ENCODE peak calls at places on chromosome 16, in six cellular contexts. E, R, P, Z, H and D are unnamed samples.

GRCh38 chr16:85829266-85829665 is 29.8 kb downstream of the COX4I1 start:
- DNase-seq in E (no peak), R (no peak), P (no peak), Z (no peak), H (no peak), D (no peak)

GRCh38 chr16:730666-731509 is 4.0 kb downstream of the HAGHL start:
- DNase-seq in E (no peak), R (no peak), P (no peak), Z (no peak), H (no peak), D (no peak)

GRCh38 chr16:24526701-24527470 is 12.5 kb upstream of the RBBP6 start:
- DNase-seq in E (no peak), R (no peak), P (no peak), Z (no peak), H (no peak), D (no peak)

GRCh38 chr16:11669380-11670146 is 1.3 kb downstream of the SNN start:
- DNase-seq in E (no peak), R (no peak), P (no peak), Z (peak), H (no peak), D (no peak)

GRCh38 chr16:66629856-66630255 is 25.4 kb downstream of the CMTM3 start:
- DNase-seq in E (no peak), R (no peak), P (no peak), Z (no peak), H (no peak), D (no peak)

GRCh38 chr16:55513616-55514015 is 4.7 kb downstream of the LPCAT2 start:
- DNase-seq in E (no peak), R (no peak), P (no peak), Z (no peak), H (no peak), D (no peak)

GRCh38 chr16:70162041-70162451 is 11.5 kb upstream of the CLEC18C start:
- DNase-seq in E (no peak), R (peak), P (no peak), Z (no peak), H (no peak), D (peak)

GRCh38 chr16:26078971-26079370 is 387.2 kb downstream of the HS3ST4 start:
- DNase-seq in E (peak), R (no peak), P (no peak), Z (no peak), H (no peak), D (no peak)

GRCh38 chr16:89092013-89092412 is 1.6 kb upstream of the ACSF3 start:
- DNase-seq in E (no peak), R (no peak), P (no peak), Z (no peak), H (no peak), D (no peak)

GRCh38 chr16:50747206-50747956 is 5.5 kb downstream of the CYLD start:
- DNase-seq in E (no peak), R (no peak), P (no peak), Z (no peak), H (no peak), D (no peak)

GRCh38 chr16:52498640-52499039 is 48.3 kb downstream of the TOX3 start:
- DNase-seq in E (peak), R (no peak), P (no peak), Z (no peak), H (no peak), D (no peak)

GRCh38 chr16:23402100-23402499 is 50.9 kb downstream of the COG7 start:
- DNase-seq in E (no peak), R (no peak), P (no peak), Z (no peak), H (no peak), D (no peak)

GRCh38 chr16:14307623-14308356 is 236.7 kb downstream of the MRTFB start:
- DNase-seq in E (no peak), R (no peak), P (no peak), Z (no peak), H (no peak), D (no peak)

GRCh38 chr16:58773870-58774269 is 39.8 kb upstream of the GOT2 start:
- DNase-seq in E (no peak), R (no peak), P (no peak), Z (no peak), H (no peak), D (no peak)

GRCh38 chr16:69223882-69224281 is 36.9 kb downstream of the SNTB2 start:
- DNase-seq in E (no peak), R (no peak), P (no peak), Z (no peak), H (no peak), D (no peak)

GRCh38 chr16:54633943-54634362 is 296.7 kb upstream of the IRX5 start:
- DNase-seq in E (no peak), R (no peak), P (no peak), Z (no peak), H (peak), D (no peak)

GRCh38 chr16:3950343-3951193 is 70.1 kb upstream of the CREBBP start:
- DNase-seq in E (peak), R (peak), P (peak), Z (peak), H (no peak), D (no peak)

GRCh38 chr16:72247821-72248253 is 75.9 kb upstream of the PMFBP1 start:
- DNase-seq in E (no peak), R (no peak), P (no peak), Z (no peak), H (no peak), D (no peak)

GRCh38 chr16:56617212-56618085 is 8.1 kb upstream of the MT1E start:
- DNase-seq in E (peak), R (no peak), P (no peak), Z (peak), H (peak), D (no peak)

GRCh38 chr16:3971706-3972105 is 91.2 kb upstream of the CREBBP start:
- DNase-seq in E (no peak), R (no peak), P (no peak), Z (no peak), H (peak), D (no peak)

GRCh38 chr16:70612931-70613330 is 33.4 kb upstream of the IL34 start:
- DNase-seq in E (no peak), R (no peak), P (no peak), Z (no peak), H (no peak), D (no peak)

GRCh38 chr16:9296273-9296593 is 204.8 kb downstream of the HAPSTR1 start:
- DNase-seq in E (no peak), R (no peak), P (no peak), Z (no peak), H (no peak), D (no peak)

GRCh38 chr16:53743149-53743566 is 39.2 kb downstream of the FTO start:
- DNase-seq in E (no peak), R (no peak), P (no peak), Z (no peak), H (no peak), D (no peak)

GRCh38 chr16:56985288-56985961 is 3.9 kb upstream of the NLRC5 start:
- DNase-seq in E (peak), R (peak), P (peak), Z (peak), H (no peak), D (no peak)

GRCh38 chr16:85490971-85491771 is 122.0 kb upstream of the GSE1 start:
- DNase-seq in E (no peak), R (no peak), P (no peak), Z (no peak), H (no peak), D (no peak)

GRCh38 chr16:29819506-29819905 is 756 bp upstream of the MVP start:
- DNase-seq in E (no peak), R (no peak), P (no peak), Z (no peak), H (no peak), D (no peak)

GRCh38 chr16:2857451-2858244 is at the start of gene PRSS22:
- DNase-seq in E (no peak), R (peak), P (no peak), Z (no peak), H (no peak), D (no peak)

GRCh38 chr16:22348296-22348695 is 26.1 kb downstream of the CDR2 start:
- DNase-seq in E (no peak), R (no peak), P (no peak), Z (no peak), H (no peak), D (no peak)

GRCh38 chr16:74999683-75000480 is 1.1 kb downstream of the ZNRF1 start:
- DNase-seq in E (peak), R (no peak), P (no peak), Z (peak), H (peak), D (no peak)